ENCODE peak calls at places on chromosomes 4 and X, in nine cellular contexts. C, I, Q, U, G, V, F, L and N are unnamed samples.

GRCh38 chrX:100413231-100413630 is 3.2 kb upstream of the PCDH19 start:
- DNase-seq in F (no peak), Q (no peak), V (peak), L (peak), U (peak), I (no peak), G (peak), C (no peak), N (no peak)

GRCh38 chrX:47218280-47218919 is at the start of gene CDK16:
- DNase-seq in I (peak), F (peak), L (peak), U (peak), Q (peak), V (peak), C (peak), G (peak), N (peak)

GRCh38 chr4:113637363-113637762 is 124.2 kb downstream of the CAMK2D start:
- DNase-seq in I (no peak), L (peak), G (no peak), Q (no peak), C (no peak), U (no peak), F (no peak), V (no peak), N (no peak)

GRCh38 chr4:41432889-41433288 is 105.1 kb upstream of the LIMCH1 start:
- DNase-seq in V (no peak), F (no peak), I (no peak), U (no peak), C (no peak), L (peak), G (no peak), Q (no peak), N (no peak)

GRCh38 chrX:150456466-150456865 is 93.3 kb downstream of the MAMLD1 start:
- DNase-seq in V (no peak), F (no peak), L (peak), G (no peak), I (no peak), C (no peak), Q (no peak), U (no peak), N (no peak)

GRCh38 chr4:143294310-143294709 is 42.4 kb upstream of the GAB1 start:
- DNase-seq in F (no peak), V (no peak), U (no peak), G (no peak), L (no peak), Q (no peak), C (no peak), I (peak), N (no peak)

GRCh38 chr4:78602334-78602733 is 50.8 kb downstream of the ANXA3 start:
- DNase-seq in C (no peak), U (no peak), F (no peak), G (no peak), V (no peak), L (no peak), Q (no peak), I (no peak), N (no peak)

GRCh38 chrX:150763810-150764209 is 70.6 kb downstream of the MTMR1 start:
- DNase-seq in I (no peak), G (no peak), U (no peak), V (no peak), L (no peak), C (no peak), F (no peak), Q (no peak), N (no peak)

GRCh38 chr4:1192493-1193205 is 20.3 kb upstream of the SPON2 start:
- DNase-seq in Q (no peak), I (no peak), G (no peak), U (no peak), C (peak), F (peak), V (no peak), L (no peak), N (peak)

GRCh38 chr4:138892483-138893386 is 122.8 kb upstream of the NOCT start:
- DNase-seq in L (no peak), U (no peak), Q (no peak), I (no peak), F (no peak), C (no peak), V (no peak), G (no peak), N (no peak)

GRCh38 chr4:147326581-147326980 is 154.3 kb upstream of the EDNRA start:
- DNase-seq in V (no peak), F (no peak), Q (no peak), G (no peak), C (no peak), U (no peak), I (no peak), L (no peak), N (no peak)

GRCh38 chr4:7101692-7102515 is 34.0 kb upstream of the GRPEL1 start:
- DNase-seq in Q (peak), I (peak), U (peak), V (peak), F (no peak), C (peak), G (peak), L (peak), N (peak)

GRCh38 chrX:39936886-39937770 is 160.6 kb downstream of the BCOR start:
- DNase-seq in F (no peak), Q (no peak), L (no peak), U (peak), I (no peak), V (no peak), G (no peak), C (no peak), N (no peak)

GRCh38 chrX:131812847-131813825 is 210.0 kb upstream of the STK26 start:
- DNase-seq in U (peak), I (no peak), F (peak), V (peak), C (no peak), G (peak), Q (peak), L (no peak), N (peak)